ENCODE peak calls at places on chromosomes 2 and 18, in four cellular contexts. One of them, this sample, is unnamed. For H3K9me3, the result is how much of the 10 kb centered on the place peaks cover.

GRCh38 chr2:202494300-202494699 is 118.2 kb downstream of the BMPR2 start:
- DNase-seq in CD4-positive, alpha-beta T cell: no peak
- DNase-seq in HCT116: no peak
- DNase-seq in CD8-positive, alpha-beta T cell: no peak
- DNase-seq in this sample: no peak

GRCh38 chr2:73172963-73173362 is 29.4 kb upstream of the NOTO start:
- DNase-seq in CD4-positive, alpha-beta T cell: no peak
- DNase-seq in HCT116: no peak
- DNase-seq in CD8-positive, alpha-beta T cell: no peak
- DNase-seq in this sample: no peak

GRCh38 chr2:35454966-35455638 is 900.5 kb upstream of the CRIM1 start:
- DNase-seq in CD4-positive, alpha-beta T cell: no peak
- DNase-seq in HCT116: peak
- DNase-seq in CD8-positive, alpha-beta T cell: no peak
- DNase-seq in this sample: no peak

GRCh38 chr18:13237073-13237472 is 18.5 kb downstream of the LDLRAD4 start:
- DNase-seq in CD4-positive, alpha-beta T cell: no peak
- DNase-seq in HCT116: no peak
- DNase-seq in CD8-positive, alpha-beta T cell: no peak
- DNase-seq in this sample: no peak

GRCh38 chr18:76823166-76823539 is 796 bp downstream of the ZNF236 start:
- DNase-seq in CD4-positive, alpha-beta T cell: no peak
- DNase-seq in HCT116: no peak
- DNase-seq in CD8-positive, alpha-beta T cell: no peak
- DNase-seq in this sample: no peak

GRCh38 chr18:79309572-79310278 is 86.0 kb upstream of the NFATC1 start:
- DNase-seq in CD4-positive, alpha-beta T cell: no peak
- DNase-seq in HCT116: no peak
- DNase-seq in CD8-positive, alpha-beta T cell: no peak
- DNase-seq in this sample: no peak

GRCh38 chr2:215607790-215608189 is 171.9 kb upstream of the FN1 start:
- DNase-seq in CD4-positive, alpha-beta T cell: no peak
- DNase-seq in HCT116: no peak
- DNase-seq in CD8-positive, alpha-beta T cell: no peak
- DNase-seq in this sample: no peak

GRCh38 chr18:6885992-6886823 is 156.7 kb downstream of the ARHGAP28 start:
- DNase-seq in CD4-positive, alpha-beta T cell: no peak
- DNase-seq in HCT116: no peak
- DNase-seq in CD8-positive, alpha-beta T cell: no peak
- DNase-seq in this sample: no peak

GRCh38 chr2:240931319-240931949 is 25.3 kb downstream of the CROCC2 start:
- DNase-seq in CD4-positive, alpha-beta T cell: no peak
- DNase-seq in HCT116: no peak
- DNase-seq in CD8-positive, alpha-beta T cell: no peak
- DNase-seq in this sample: no peak

GRCh38 chr2:127737892-127738291 is 36.6 kb downstream of the SFT2D3 start:
- DNase-seq in CD4-positive, alpha-beta T cell: no peak
- DNase-seq in HCT116: no peak
- DNase-seq in CD8-positive, alpha-beta T cell: no peak
- DNase-seq in this sample: no peak

GRCh38 chr2:32357545-32358482 is 991 bp downstream of the BIRC6 start:
- DNase-seq in CD4-positive, alpha-beta T cell: peak
- DNase-seq in HCT116: peak
- DNase-seq in CD8-positive, alpha-beta T cell: peak
- DNase-seq in this sample: no peak

GRCh38 chr18:58054041-58054733 is 10.2 kb downstream of the NEDD4L start:
- DNase-seq in CD4-positive, alpha-beta T cell: no peak
- DNase-seq in HCT116: no peak
- DNase-seq in CD8-positive, alpha-beta T cell: no peak
- DNase-seq in this sample: no peak

GRCh38 chr2:176129825-176130152 is 284 bp downstream of the HOXD8 start:
- DNase-seq in CD4-positive, alpha-beta T cell: no peak
- DNase-seq in HCT116: no peak
- DNase-seq in CD8-positive, alpha-beta T cell: no peak
- DNase-seq in this sample: no peak

GRCh38 chr18:75341267-75341666 is 86.2 kb downstream of the SMIM21 start:
- DNase-seq in CD4-positive, alpha-beta T cell: no peak
- DNase-seq in HCT116: no peak
- DNase-seq in CD8-positive, alpha-beta T cell: no peak
- DNase-seq in this sample: no peak

GRCh38 chr2:14907014-14907612 is 274.6 kb downstream of the LRATD1 start:
- DNase-seq in CD4-positive, alpha-beta T cell: no peak
- DNase-seq in HCT116: no peak
- DNase-seq in CD8-positive, alpha-beta T cell: no peak
- DNase-seq in this sample: no peak

GRCh38 chr18:45920367-45920766 is 46.8 kb downstream of the EPG5 start:
- DNase-seq in CD4-positive, alpha-beta T cell: no peak
- DNase-seq in HCT116: no peak
- DNase-seq in CD8-positive, alpha-beta T cell: no peak
- DNase-seq in this sample: no peak

GRCh38 chr2:30149513-30149912 is 2.7 kb downstream of the YPEL5 start:
- DNase-seq in CD4-positive, alpha-beta T cell: no peak
- DNase-seq in HCT116: no peak
- DNase-seq in CD8-positive, alpha-beta T cell: no peak
- DNase-seq in this sample: no peak

GRCh38 chr18:51076503-51076902 is 46.5 kb downstream of the SMAD4 start:
- DNase-seq in CD4-positive, alpha-beta T cell: no peak
- DNase-seq in HCT116: no peak
- DNase-seq in CD8-positive, alpha-beta T cell: no peak
- DNase-seq in this sample: no peak

GRCh38 chr2:219530048-219530963 is 13.3 kb downstream of the CHPF start:
- DNase-seq in CD4-positive, alpha-beta T cell: peak
- DNase-seq in HCT116: peak
- DNase-seq in CD8-positive, alpha-beta T cell: peak
- DNase-seq in this sample: peak

GRCh38 chr2:223197046-223197445 is 145.1 kb downstream of the KCNE4 start:
- DNase-seq in CD4-positive, alpha-beta T cell: no peak
- DNase-seq in HCT116: no peak
- DNase-seq in CD8-positive, alpha-beta T cell: no peak
- DNase-seq in this sample: no peak

GRCh38 chr2:3639653-3640052 is 18.3 kb upstream of the ALLC start:
- DNase-seq in CD4-positive, alpha-beta T cell: no peak
- DNase-seq in HCT116: no peak
- DNase-seq in CD8-positive, alpha-beta T cell: peak
- DNase-seq in this sample: no peak

GRCh38 chr2:8980096-8980495 is 23.4 kb downstream of the MBOAT2 start:
- DNase-seq in CD4-positive, alpha-beta T cell: no peak
- DNase-seq in HCT116: no peak
- DNase-seq in CD8-positive, alpha-beta T cell: no peak
- DNase-seq in this sample: no peak

GRCh38 chr2:214808961-214809750 is at the start of gene BARD1:
- DNase-seq in CD4-positive, alpha-beta T cell: peak
- DNase-seq in HCT116: peak
- DNase-seq in CD8-positive, alpha-beta T cell: peak
- DNase-seq in this sample: peak

GRCh38 chr2:43217228-43218220 is 8.9 kb downstream of the ZFP36L2 start:
- DNase-seq in CD4-positive, alpha-beta T cell: no peak
- DNase-seq in HCT116: no peak
- DNase-seq in CD8-positive, alpha-beta T cell: no peak
- DNase-seq in this sample: no peak

GRCh38 chr2:159290289-159290907 is 3.9 kb upstream of the WDSUB1 start:
- DNase-seq in CD4-positive, alpha-beta T cell: no peak
- DNase-seq in HCT116: peak
- DNase-seq in CD8-positive, alpha-beta T cell: no peak
- DNase-seq in this sample: no peak

GRCh38 chr2:98459776-98460175 is 15.1 kb downstream of the INPP4A start:
- DNase-seq in CD4-positive, alpha-beta T cell: no peak
- DNase-seq in HCT116: no peak
- DNase-seq in CD8-positive, alpha-beta T cell: no peak
- DNase-seq in this sample: no peak

GRCh38 chr2:169734172-169734847 is 678 bp downstream of the KLHL23 start:
- DNase-seq in CD4-positive, alpha-beta T cell: no peak
- DNase-seq in HCT116: no peak
- DNase-seq in CD8-positive, alpha-beta T cell: no peak
- DNase-seq in this sample: no peak

GRCh38 chr18:23540867-23541266 is 37.6 kb downstream of the RMC1 start:
- DNase-seq in CD4-positive, alpha-beta T cell: no peak
- DNase-seq in HCT116: no peak
- DNase-seq in CD8-positive, alpha-beta T cell: no peak
- DNase-seq in this sample: no peak

GRCh38 chr2:177604291-177605065 is 211.9 kb downstream of the AGPS start:
- DNase-seq in CD4-positive, alpha-beta T cell: no peak
- DNase-seq in HCT116: peak
- DNase-seq in CD8-positive, alpha-beta T cell: no peak
- DNase-seq in this sample: no peak

GRCh38 chr2:212328712-212329496 is 209.7 kb downstream of the ERBB4 start:
- DNase-seq in CD4-positive, alpha-beta T cell: no peak
- DNase-seq in HCT116: no peak
- DNase-seq in CD8-positive, alpha-beta T cell: no peak
- DNase-seq in this sample: no peak

GRCh38 chr2:78540255-78540654 is 485.2 kb upstream of the REG3G start:
- DNase-seq in CD4-positive, alpha-beta T cell: no peak
- DNase-seq in HCT116: no peak
- DNase-seq in CD8-positive, alpha-beta T cell: no peak
- DNase-seq in this sample: no peak

GRCh38 chr2:218895758-218896500 is 15.3 kb downstream of the WNT10A start:
- DNase-seq in CD4-positive, alpha-beta T cell: no peak
- DNase-seq in HCT116: no peak
- DNase-seq in CD8-positive, alpha-beta T cell: no peak
- DNase-seq in this sample: no peak

GRCh38 chr2:65025453-65026128 is 30.6 kb upstream of the CEP68 start:
- DNase-seq in CD4-positive, alpha-beta T cell: no peak
- DNase-seq in HCT116: no peak
- DNase-seq in CD8-positive, alpha-beta T cell: no peak
- DNase-seq in this sample: no peak

GRCh38 chr18:3454365-3455089 is 4.6 kb downstream of the TGIF1 start:
- DNase-seq in CD4-positive, alpha-beta T cell: peak
- DNase-seq in HCT116: no peak
- DNase-seq in CD8-positive, alpha-beta T cell: peak
- DNase-seq in this sample: no peak

GRCh38 chr18:56118422-56118821 is 520.0 kb downstream of the TXNL1 start:
- DNase-seq in CD4-positive, alpha-beta T cell: no peak
- DNase-seq in HCT116: no peak
- DNase-seq in CD8-positive, alpha-beta T cell: no peak
- DNase-seq in this sample: no peak
- H3K9me3 ChIP-seq in CD4-positive, alpha-beta T cell: under half
- H3K9me3 ChIP-seq in HCT116: under half
- H3K9me3 ChIP-seq in CD8-positive, alpha-beta T cell: under half
- H3K9me3 ChIP-seq in this sample: under half

GRCh38 chr2:13066673-13067072 is 349.9 kb downstream of the TRIB2 start:
- DNase-seq in CD4-positive, alpha-beta T cell: no peak
- DNase-seq in HCT116: no peak
- DNase-seq in CD8-positive, alpha-beta T cell: no peak
- DNase-seq in this sample: no peak
- H3K9me3 ChIP-seq in CD4-positive, alpha-beta T cell: under half
- H3K9me3 ChIP-seq in HCT116: under half
- H3K9me3 ChIP-seq in CD8-positive, alpha-beta T cell: under half
- H3K9me3 ChIP-seq in this sample: under half

DNA sequence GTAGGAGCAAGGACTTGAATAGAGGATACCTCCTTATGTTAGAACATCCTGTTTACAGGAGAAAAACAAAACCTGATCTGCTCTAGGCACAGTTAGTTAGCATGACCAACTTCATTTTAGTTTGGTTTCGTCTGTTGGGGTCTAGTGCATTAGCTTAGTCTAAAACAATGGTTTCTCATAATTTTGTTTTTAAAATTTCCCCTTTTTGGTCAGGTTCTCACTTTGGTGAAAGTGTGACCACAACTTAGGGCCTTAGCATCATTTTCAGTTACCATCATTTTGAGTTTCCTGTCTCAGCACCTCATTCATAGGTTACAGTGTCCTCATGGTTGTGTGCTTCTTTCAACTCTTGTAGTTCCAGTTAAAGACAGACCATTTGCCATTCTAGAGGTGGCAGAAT is 1277.0 kb upstream of the SLC39A10 start:
- DNase-seq in CD4-positive, alpha-beta T cell: no peak
- DNase-seq in HCT116: no peak
- DNase-seq in CD8-positive, alpha-beta T cell: no peak
- DNase-seq in this sample: no peak
- H3K9me3 ChIP-seq in CD4-positive, alpha-beta T cell: under half
- H3K9me3 ChIP-seq in HCT116: under half
- H3K9me3 ChIP-seq in CD8-positive, alpha-beta T cell: under half
- H3K9me3 ChIP-seq in this sample: under half

GRCh38 chr2:239865059-239865639 is 160.0 kb downstream of the NDUFA10 start:
- DNase-seq in CD4-positive, alpha-beta T cell: no peak
- DNase-seq in HCT116: no peak
- DNase-seq in CD8-positive, alpha-beta T cell: no peak
- DNase-seq in this sample: no peak
- H3K9me3 ChIP-seq in CD4-positive, alpha-beta T cell: under half
- H3K9me3 ChIP-seq in HCT116: under half
- H3K9me3 ChIP-seq in CD8-positive, alpha-beta T cell: under half
- H3K9me3 ChIP-seq in this sample: under half

GRCh38 chr18:72458256-72458655 is 85.9 kb downstream of the CBLN2 start:
- DNase-seq in CD4-positive, alpha-beta T cell: no peak
- DNase-seq in HCT116: no peak
- DNase-seq in CD8-positive, alpha-beta T cell: no peak
- DNase-seq in this sample: no peak
- H3K9me3 ChIP-seq in CD4-positive, alpha-beta T cell: under half
- H3K9me3 ChIP-seq in HCT116: under half
- H3K9me3 ChIP-seq in CD8-positive, alpha-beta T cell: under half
- H3K9me3 ChIP-seq in this sample: under half

GRCh38 chr2:95215018-95215612 is 7.8 kb downstream of the ZNF892 start:
- DNase-seq in CD4-positive, alpha-beta T cell: no peak
- DNase-seq in HCT116: no peak
- DNase-seq in CD8-positive, alpha-beta T cell: no peak
- DNase-seq in this sample: no peak
- H3K9me3 ChIP-seq in CD4-positive, alpha-beta T cell: half or more
- H3K9me3 ChIP-seq in HCT116: under half
- H3K9me3 ChIP-seq in CD8-positive, alpha-beta T cell: half or more
- H3K9me3 ChIP-seq in this sample: half or more

DNA sequence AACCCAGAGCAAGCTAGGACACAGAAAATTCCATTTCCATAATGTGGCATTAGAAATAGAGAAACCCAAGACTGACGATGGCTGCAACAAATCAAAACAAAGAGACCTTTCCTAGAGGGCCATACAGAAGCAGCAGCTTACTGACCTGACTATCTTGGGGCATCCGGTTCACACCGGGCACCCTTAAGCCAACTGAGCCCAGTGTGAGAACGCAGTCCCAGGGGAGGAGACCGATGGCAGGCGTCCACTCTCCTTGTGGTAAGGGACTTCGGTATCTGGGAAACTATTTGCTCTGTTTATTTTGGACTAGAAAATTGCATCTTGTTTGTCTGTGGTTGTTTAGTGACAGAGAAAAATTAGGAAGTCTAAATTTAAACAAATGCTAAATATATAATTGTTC is 244.8 kb upstream of the COPS8 start:
- DNase-seq in CD4-positive, alpha-beta T cell: no peak
- DNase-seq in HCT116: no peak
- DNase-seq in CD8-positive, alpha-beta T cell: no peak
- DNase-seq in this sample: no peak
- H3K9me3 ChIP-seq in CD4-positive, alpha-beta T cell: under half
- H3K9me3 ChIP-seq in HCT116: under half
- H3K9me3 ChIP-seq in CD8-positive, alpha-beta T cell: under half
- H3K9me3 ChIP-seq in this sample: under half

This sample was measured in T-helper 17 cell.